ENCODE peak calls at places on chromosomes 7 and 10, in five cellular contexts. C is WERI-Rb-1, I is astrocyte, F is BE2C, O is uterus. T is an unnamed sample. For H3K9me3, the result is how much of the 10 kb centered on the place peaks cover.

GRCh38 chr10:119687192-119688032 is 36.2 kb downstream of the BAG3 start:
- DNase-seq in C (peak), F (no peak), O (no peak), I (peak), T (no peak)

GRCh38 chr7:50607524-50608125 is 42.4 kb upstream of the DDC start:
- DNase-seq in F (no peak), O (no peak), C (no peak), I (no peak), T (no peak)

GRCh38 chr7:14275346-14275745 is 285.9 kb upstream of the ETV1 start:
- DNase-seq in C (no peak), F (no peak), O (no peak), I (no peak), T (no peak)

GRCh38 chr10:30755474-30755873 is 125.9 kb upstream of the LYZL2 start:
- DNase-seq in O (no peak), F (no peak), C (no peak), I (no peak), T (peak)

GRCh38 chr10:71219918-71220688 is 7.7 kb downstream of the UNC5B start:
- DNase-seq in F (peak), O (no peak), C (no peak), I (no peak), T (no peak)

GRCh38 chr7:13725591-13725990 is 263.9 kb downstream of the ETV1 start:
- DNase-seq in I (no peak), F (no peak), O (no peak), C (no peak), T (no peak)

GRCh38 chr10:24574578-24575155 is 149.0 kb downstream of the ARHGAP21 start:
- DNase-seq in C (no peak), F (no peak), O (no peak), I (no peak), T (no peak)

GRCh38 chr10:126250527-126251310 is 137.6 kb downstream of the ADAM12 start:
- DNase-seq in O (no peak), C (no peak), F (no peak), I (no peak), T (no peak)

GRCh38 chr7:94848992-94849576 is 58.3 kb upstream of the PPP1R9A start:
- DNase-seq in I (no peak), F (no peak), O (no peak), C (no peak), T (no peak)

GRCh38 chr7:151366872-151367207 is 25.2 kb downstream of the NUB1 start:
- DNase-seq in C (no peak), F (no peak), O (no peak), I (peak), T (no peak)

GRCh38 chr7:134246347-134246746 is 70.4 kb downstream of the SLC35B4 start:
- DNase-seq in I (no peak), C (no peak), F (no peak), O (no peak), T (no peak)

GRCh38 chr10:110389250-110389649 is 84.5 kb upstream of the SMNDC1 start:
- DNase-seq in O (no peak), F (no peak), C (no peak), I (no peak), T (no peak)

GRCh38 chr7:94089806-94090205 is 85.7 kb upstream of the BET1 start:
- DNase-seq in C (no peak), O (no peak), I (no peak), F (no peak), T (peak)

GRCh38 chr7:116598278-116598677 is 73.4 kb downstream of the CAV1 start:
- DNase-seq in F (peak), O (no peak), C (peak), I (no peak), T (no peak)

GRCh38 chr7:9835204-9835603 is 1138.5 kb upstream of the PHF14 start:
- DNase-seq in O (no peak), I (no peak), F (no peak), C (no peak), T (no peak)

GRCh38 chr10:103765981-103766380 is 89.4 kb downstream of the SH3PXD2A start:
- DNase-seq in F (peak), O (no peak), I (no peak), C (no peak), T (no peak)

GRCh38 chr7:108805808-108806397 is 236.2 kb downstream of the DNAJB9 start:
- DNase-seq in O (no peak), C (peak), I (peak), F (peak), T (peak)

GRCh38 chr10:108051218-108051617 is 886.7 kb upstream of the SORCS1 start:
- DNase-seq in C (no peak), I (no peak), F (no peak), O (no peak), T (no peak)

GRCh38 chr10:34816067-34817002 is 1.2 kb upstream of the PARD3 start:
- DNase-seq in C (no peak), I (no peak), F (peak), O (peak), T (peak)

GRCh38 chr7:69620063-69620462 is 21.8 kb downstream of the AUTS2 start:
- DNase-seq in O (no peak), F (no peak), C (no peak), I (no peak), T (peak)

GRCh38 chr7:124930655-124931597 is 1.3 kb upstream of the POT1 start:
- DNase-seq in F (no peak), I (no peak), O (no peak), C (no peak), T (no peak)

GRCh38 chr10:111360260-111360925 is 283.6 kb downstream of the ADRA2A start:
- DNase-seq in F (peak), I (no peak), C (peak), O (no peak), T (peak)

GRCh38 chr7:1046722-1047679 is 2.7 kb downstream of the GPR146 start:
- DNase-seq in C (no peak), O (no peak), I (no peak), F (no peak), T (no peak)

GRCh38 chr10:55098452-55098851 is 297.4 kb upstream of the PCDH15 start:
- DNase-seq in F (no peak), C (no peak), I (no peak), O (no peak), T (no peak)

GRCh38 chr7:46191296-46191695 is 270.2 kb upstream of the IGFBP3 start:
- DNase-seq in O (no peak), F (no peak), I (no peak), C (no peak), T (no peak)

GRCh38 chr7:34837826-34838225 is 179.8 kb downstream of the NPSR1 start:
- DNase-seq in O (no peak), I (peak), F (no peak), C (peak), T (no peak)

GRCh38 chr7:141631525-141631924 is 70.4 kb downstream of the DENND11 start:
- DNase-seq in F (no peak), C (no peak), O (no peak), I (no peak), T (no peak)

GRCh38 chr7:34430456-34430855 is 227.6 kb upstream of the NPSR1 start:
- DNase-seq in O (no peak), C (peak), I (peak), F (peak), T (peak)

GRCh38 chr7:84216477-84216876 is 21.9 kb upstream of the SEMA3A start:
- DNase-seq in O (no peak), C (no peak), I (peak), F (no peak), T (no peak)

GRCh38 chr10:110600487-110601101 is 33.1 kb downstream of the SMC3 start:
- DNase-seq in I (peak), F (peak), O (no peak), C (peak), T (peak)

GRCh38 chr10:75202321-75203096 is 8.1 kb upstream of the VDAC2 start:
- DNase-seq in F (no peak), I (peak), C (no peak), O (peak), T (no peak)

GRCh38 chr7:31788445-31788844 is 101.4 kb downstream of the PPP1R17 start:
- DNase-seq in C (no peak), I (peak), O (no peak), F (no peak), T (no peak)

GRCh38 chr10:68508090-68508489 is 19.2 kb downstream of the SLC25A16 start:
- DNase-seq in F (no peak), O (no peak), I (no peak), C (no peak), T (no peak)

GRCh38 chr10:94403034-94403822 is 887 bp downstream of the TBC1D12 start:
- DNase-seq in O (peak), F (peak), I (peak), C (peak), T (peak)

DNA sequence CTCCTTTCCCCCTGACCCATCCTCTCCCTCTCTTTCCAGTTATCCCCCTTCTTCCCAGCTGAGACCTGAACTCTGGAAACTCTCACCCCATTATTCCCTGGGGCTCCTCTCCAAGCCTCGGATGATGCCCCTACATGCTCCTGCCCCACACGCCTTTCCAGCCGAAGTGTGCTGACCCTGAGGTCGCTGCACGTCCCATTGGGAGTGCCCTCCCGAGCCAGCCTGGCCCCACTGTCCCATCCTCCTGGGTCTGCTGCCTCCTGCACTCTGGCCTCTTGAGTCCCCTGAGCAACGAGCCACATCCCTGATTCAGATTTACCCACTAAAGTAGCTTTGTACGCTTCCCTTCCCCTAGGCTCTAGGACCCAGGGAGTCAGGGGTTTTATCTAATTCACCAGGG is 87.4 kb downstream of the TCERG1L start:
- DNase-seq in C (no peak), I (no peak), F (no peak), O (no peak), T (no peak)
- H3K9me3 ChIP-seq in C (under half), I (under half), F (under half), O (under half), T (under half)

GRCh38 chr10:18571780-18572179 is 79.6 kb downstream of the NSUN6 start:
- DNase-seq in F (no peak), I (no peak), O (no peak), C (no peak), T (no peak)

GRCh38 chr10:18572959-18573561 is 78.3 kb downstream of the NSUN6 start:
- DNase-seq in C (no peak), O (no peak), I (no peak), F (no peak), T (no peak)

GRCh38 chr10:18577823-18578685 is 73.3 kb downstream of the NSUN6 start:
- DNase-seq in F (no peak), C (no peak), O (no peak), I (no peak), T (no peak)

GRCh38 chr10:18571076-18571475 is 80.3 kb downstream of the NSUN6 start:
- DNase-seq in O (no peak), C (no peak), F (no peak), I (no peak), T (no peak)

DNA sequence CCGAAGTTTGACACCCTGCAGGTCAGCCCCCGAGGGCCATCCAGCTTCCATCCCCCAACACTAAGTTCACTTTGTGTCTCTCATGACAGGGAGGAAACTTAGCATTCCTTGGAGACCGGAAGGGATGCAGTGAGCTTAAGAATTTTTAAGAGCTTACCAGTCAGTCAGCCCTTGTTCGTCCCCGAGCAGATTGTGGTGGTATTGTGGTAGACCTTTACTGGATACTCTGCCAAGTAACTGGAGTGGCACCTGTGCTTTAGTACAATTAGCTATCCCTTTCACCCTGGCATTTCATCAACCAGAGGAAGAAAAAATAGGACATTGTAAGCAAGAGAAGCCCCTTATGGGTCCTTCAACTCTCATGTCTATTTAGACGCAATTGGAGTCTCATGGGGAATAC is 74.8 kb downstream of the NSUN6 start:
- DNase-seq in O (no peak), I (no peak), F (no peak), C (no peak), T (no peak)
- H3K9me3 ChIP-seq in O (under half), I (under half), F (under half), C (under half), T (under half)

GRCh38 chr10:133011883-133012282 is 69.5 kb upstream of the CFAP46 start:
- DNase-seq in O (no peak), I (no peak), F (no peak), C (no peak), T (no peak)
- H3K9me3 ChIP-seq in O (under half), I (under half), F (under half), C (under half), T (under half)

GRCh38 chr10:1567152-1567551 is 170.2 kb downstream of the ADARB2 start:
- DNase-seq in I (no peak), F (no peak), C (no peak), O (no peak), T (no peak)
- H3K9me3 ChIP-seq in I (under half), F (under half), C (under half), O (under half), T (under half)

GRCh38 chr7:157932498-157933218 is 595.9 kb downstream of the DNAJB6 start:
- DNase-seq in C (no peak), F (no peak), O (no peak), I (no peak), T (no peak)
- H3K9me3 ChIP-seq in C (under half), F (under half), O (under half), I (under half), T (under half)

DNA sequence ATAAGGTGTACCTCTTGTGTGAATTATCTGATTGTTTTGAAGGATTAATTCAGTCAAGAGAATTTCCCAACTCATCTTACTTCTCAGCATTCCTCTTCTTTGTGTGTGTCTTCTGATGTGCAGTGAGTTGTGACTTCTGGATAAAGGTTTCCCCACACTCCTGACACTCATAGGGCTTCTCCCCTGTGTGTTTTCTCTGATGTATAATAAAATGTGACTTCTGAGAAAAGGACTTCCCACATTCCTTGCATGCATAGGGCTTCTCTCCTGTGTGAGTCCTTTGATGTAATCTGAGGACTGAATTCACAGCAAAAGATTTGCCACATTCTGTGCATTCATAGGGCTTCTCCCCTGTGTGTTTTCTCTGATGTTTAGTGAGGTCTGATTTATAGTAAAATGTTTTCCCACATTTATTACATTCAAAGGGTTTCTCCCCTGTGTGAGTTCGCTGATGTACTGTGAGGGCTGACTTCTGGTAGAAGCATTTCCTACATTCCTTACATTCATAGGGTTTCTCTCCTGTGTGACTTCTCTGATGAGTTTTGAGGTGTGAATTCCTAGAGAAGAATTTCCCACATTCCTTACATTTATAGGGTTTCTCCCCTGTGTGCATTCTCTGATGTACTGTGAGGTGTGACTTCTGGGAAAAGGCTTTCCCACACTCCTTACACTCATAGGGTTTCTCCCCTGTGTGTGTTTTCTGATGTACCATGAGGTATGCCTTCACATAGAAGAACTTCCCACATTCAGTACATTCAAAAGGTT is 24.2 kb downstream of the ZNF25 start:
- DNase-seq in O (no peak), C (no peak), F (no peak), I (no peak), T (no peak)
- H3K9me3 ChIP-seq in O (under half), C (under half), F (under half), I (under half), T (under half)

GRCh38 chr10:131726967-131727366 is 173.8 kb upstream of the PPP2R2D start:
- DNase-seq in O (no peak), C (no peak), I (no peak), F (no peak), T (no peak)

GRCh38 chr10:131724891-131725735 is 175.7 kb upstream of the PPP2R2D start:
- DNase-seq in C (no peak), F (no peak), I (no peak), O (no peak), T (no peak)

GRCh38 chr10:131725736-131726459 is 174.9 kb upstream of the PPP2R2D start:
- DNase-seq in C (no peak), F (no peak), O (no peak), I (no peak), T (no peak)

GRCh38 chr10:131727612-131728011 is 173.2 kb upstream of the PPP2R2D start:
- DNase-seq in F (no peak), C (no peak), O (no peak), I (no peak), T (no peak)

DNA sequence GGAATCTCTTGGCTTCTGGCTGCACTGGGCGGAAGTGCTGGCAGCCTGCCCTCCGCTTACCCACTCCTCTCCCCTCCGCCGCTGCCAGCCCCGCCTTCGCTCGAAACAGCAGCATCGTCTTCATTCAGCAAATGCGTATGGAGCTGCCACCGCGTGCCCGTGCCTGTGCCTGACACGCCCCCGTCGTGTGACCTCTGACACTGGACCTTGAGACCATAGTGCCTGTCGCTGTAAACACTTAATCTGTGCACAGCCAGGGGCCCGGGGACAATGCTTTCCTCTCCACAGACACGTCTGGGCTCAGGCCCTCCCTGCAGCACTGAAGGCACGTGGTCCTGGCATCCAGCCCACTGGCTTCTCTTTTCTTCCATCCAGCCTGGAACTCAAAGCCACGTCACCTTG is 174.3 kb upstream of the PPP2R2D start:
- DNase-seq in C (no peak), I (no peak), F (no peak), O (peak), T (peak)
- H3K9me3 ChIP-seq in C (under half), I (under half), F (under half), O (under half), T (under half)

GRCh38 chr10:82908751-82909150 is 1033.8 kb downstream of the NRG3 start:
- DNase-seq in C (no peak), F (no peak), I (no peak), O (no peak), T (no peak)
- H3K9me3 ChIP-seq in C (under half), F (under half), I (under half), O (under half), T (under half)

T was measured in SJCRH30.